ENCODE peak calls at places on chromosome 3, in eight cellular contexts. One of them, this sample, is unnamed.

GRCh38 chr3:165196577-165197561 is 685 bp upstream of the SLITRK3 start:
- DNase-seq in cardiac fibroblast: peak
- DNase-seq in PC-9: no peak
- DNase-seq in WERI-Rb-1: peak
- DNase-seq in SJSA1: no peak
- DNase-seq in AG10803: no peak
- DNase-seq in fibroblast of the aortic adventitia: peak
- DNase-seq in fibroblast of pulmonary artery: no peak
- DNase-seq in this sample: peak

GRCh38 chr3:127679534-127680145 is 6.9 kb downstream of the ABTB1 start:
- DNase-seq in AG10803: no peak
- DNase-seq in PC-9: no peak
- DNase-seq in fibroblast of pulmonary artery: no peak
- DNase-seq in fibroblast of the aortic adventitia: no peak
- DNase-seq in cardiac fibroblast: no peak
- DNase-seq in SJSA1: peak
- DNase-seq in WERI-Rb-1: peak
- DNase-seq in this sample: no peak

GRCh38 chr3:127053450-127053849 is 70.5 kb downstream of the PLXNA1 start:
- DNase-seq in AG10803: no peak
- DNase-seq in PC-9: no peak
- DNase-seq in SJSA1: no peak
- DNase-seq in fibroblast of the aortic adventitia: no peak
- DNase-seq in fibroblast of pulmonary artery: no peak
- DNase-seq in cardiac fibroblast: no peak
- DNase-seq in WERI-Rb-1: no peak
- DNase-seq in this sample: no peak

GRCh38 chr3:17672506-17672905 is 69.9 kb downstream of the TBC1D5 start:
- DNase-seq in fibroblast of pulmonary artery: peak
- DNase-seq in PC-9: no peak
- DNase-seq in fibroblast of the aortic adventitia: peak
- DNase-seq in AG10803: peak
- DNase-seq in WERI-Rb-1: no peak
- DNase-seq in cardiac fibroblast: peak
- DNase-seq in SJSA1: no peak
- DNase-seq in this sample: peak

GRCh38 chr3:113660901-113661300 is 35.5 kb downstream of the USF3 start:
- DNase-seq in PC-9: no peak
- DNase-seq in cardiac fibroblast: no peak
- DNase-seq in fibroblast of pulmonary artery: no peak
- DNase-seq in SJSA1: no peak
- DNase-seq in fibroblast of the aortic adventitia: no peak
- DNase-seq in AG10803: peak
- DNase-seq in WERI-Rb-1: no peak
- DNase-seq in this sample: peak

GRCh38 chr3:194985031-194985578 is 285.9 kb downstream of the XXYLT1 start:
- DNase-seq in cardiac fibroblast: peak
- DNase-seq in SJSA1: no peak
- DNase-seq in fibroblast of pulmonary artery: peak
- DNase-seq in fibroblast of the aortic adventitia: peak
- DNase-seq in AG10803: peak
- DNase-seq in PC-9: no peak
- DNase-seq in WERI-Rb-1: no peak
- DNase-seq in this sample: peak

GRCh38 chr3:113148307-113148703 is 63.1 kb upstream of the BOC start:
- DNase-seq in AG10803: no peak
- DNase-seq in SJSA1: no peak
- DNase-seq in WERI-Rb-1: no peak
- DNase-seq in cardiac fibroblast: no peak
- DNase-seq in PC-9: peak
- DNase-seq in fibroblast of the aortic adventitia: peak
- DNase-seq in fibroblast of pulmonary artery: no peak
- DNase-seq in this sample: no peak

GRCh38 chr3:149382518-149382917 is 5.1 kb upstream of the TM4SF1 start:
- DNase-seq in WERI-Rb-1: no peak
- DNase-seq in cardiac fibroblast: no peak
- DNase-seq in SJSA1: no peak
- DNase-seq in fibroblast of the aortic adventitia: no peak
- DNase-seq in PC-9: no peak
- DNase-seq in AG10803: no peak
- DNase-seq in fibroblast of pulmonary artery: no peak
- DNase-seq in this sample: no peak

GRCh38 chr3:157201648-157202278 is 41.8 kb upstream of the CCNL1 start:
- DNase-seq in AG10803: peak
- DNase-seq in fibroblast of the aortic adventitia: peak
- DNase-seq in cardiac fibroblast: peak
- DNase-seq in SJSA1: no peak
- DNase-seq in fibroblast of pulmonary artery: peak
- DNase-seq in WERI-Rb-1: no peak
- DNase-seq in PC-9: no peak
- DNase-seq in this sample: peak

GRCh38 chr3:129308636-129309035 is 30.0 kb downstream of the HMCES start:
- DNase-seq in fibroblast of pulmonary artery: no peak
- DNase-seq in fibroblast of the aortic adventitia: no peak
- DNase-seq in PC-9: no peak
- DNase-seq in SJSA1: no peak
- DNase-seq in cardiac fibroblast: no peak
- DNase-seq in WERI-Rb-1: no peak
- DNase-seq in AG10803: no peak
- DNase-seq in this sample: no peak

GRCh38 chr3:69255928-69256327 is 130.0 kb downstream of the FRMD4B start:
- DNase-seq in PC-9: no peak
- DNase-seq in fibroblast of pulmonary artery: no peak
- DNase-seq in AG10803: no peak
- DNase-seq in cardiac fibroblast: no peak
- DNase-seq in fibroblast of the aortic adventitia: no peak
- DNase-seq in SJSA1: no peak
- DNase-seq in WERI-Rb-1: no peak
- DNase-seq in this sample: no peak

GRCh38 chr3:184582583-184582982 is 21.0 kb downstream of the EPHB3 start:
- DNase-seq in SJSA1: peak
- DNase-seq in fibroblast of pulmonary artery: peak
- DNase-seq in fibroblast of the aortic adventitia: peak
- DNase-seq in WERI-Rb-1: peak
- DNase-seq in cardiac fibroblast: peak
- DNase-seq in PC-9: no peak
- DNase-seq in AG10803: peak
- DNase-seq in this sample: peak

GRCh38 chr3:108488631-108489030 is 21.8 kb downstream of the MYH15 start:
- DNase-seq in WERI-Rb-1: no peak
- DNase-seq in AG10803: peak
- DNase-seq in PC-9: no peak
- DNase-seq in fibroblast of the aortic adventitia: peak
- DNase-seq in cardiac fibroblast: peak
- DNase-seq in SJSA1: no peak
- DNase-seq in fibroblast of pulmonary artery: peak
- DNase-seq in this sample: peak

GRCh38 chr3:193816656-193817311 is 223.8 kb downstream of the OPA1 start:
- DNase-seq in WERI-Rb-1: peak
- DNase-seq in SJSA1: no peak
- DNase-seq in PC-9: peak
- DNase-seq in AG10803: peak
- DNase-seq in fibroblast of pulmonary artery: peak
- DNase-seq in fibroblast of the aortic adventitia: peak
- DNase-seq in cardiac fibroblast: peak
- DNase-seq in this sample: peak

GRCh38 chr3:155161630-155162292 is 81.6 kb downstream of the MME start:
- DNase-seq in cardiac fibroblast: no peak
- DNase-seq in fibroblast of pulmonary artery: no peak
- DNase-seq in AG10803: no peak
- DNase-seq in SJSA1: no peak
- DNase-seq in fibroblast of the aortic adventitia: no peak
- DNase-seq in PC-9: no peak
- DNase-seq in WERI-Rb-1: no peak
- DNase-seq in this sample: no peak

GRCh38 chr3:25047058-25047457 is 381.0 kb upstream of the RARB start:
- DNase-seq in WERI-Rb-1: no peak
- DNase-seq in PC-9: no peak
- DNase-seq in fibroblast of pulmonary artery: peak
- DNase-seq in cardiac fibroblast: peak
- DNase-seq in fibroblast of the aortic adventitia: no peak
- DNase-seq in SJSA1: no peak
- DNase-seq in AG10803: no peak
- DNase-seq in this sample: no peak

GRCh38 chr3:123154346-123154985 is 47.3 kb upstream of the SEC22A start:
- DNase-seq in cardiac fibroblast: no peak
- DNase-seq in AG10803: no peak
- DNase-seq in fibroblast of pulmonary artery: no peak
- DNase-seq in WERI-Rb-1: no peak
- DNase-seq in fibroblast of the aortic adventitia: no peak
- DNase-seq in PC-9: no peak
- DNase-seq in SJSA1: no peak
- DNase-seq in this sample: no peak

GRCh38 chr3:132347095-132347494 is 29.9 kb downstream of the ACP3 start:
- DNase-seq in PC-9: peak
- DNase-seq in SJSA1: peak
- DNase-seq in cardiac fibroblast: peak
- DNase-seq in fibroblast of pulmonary artery: peak
- DNase-seq in AG10803: peak
- DNase-seq in fibroblast of the aortic adventitia: peak
- DNase-seq in WERI-Rb-1: no peak
- DNase-seq in this sample: peak

GRCh38 chr3:171967932-171968678 is 71.3 kb upstream of the FNDC3B start:
- DNase-seq in cardiac fibroblast: peak
- DNase-seq in fibroblast of the aortic adventitia: peak
- DNase-seq in PC-9: no peak
- DNase-seq in AG10803: peak
- DNase-seq in WERI-Rb-1: no peak
- DNase-seq in fibroblast of pulmonary artery: peak
- DNase-seq in SJSA1: no peak
- DNase-seq in this sample: peak

GRCh38 chr3:184332370-184333090 is 4.9 kb upstream of the FAM131A start:
- DNase-seq in AG10803: peak
- DNase-seq in WERI-Rb-1: no peak
- DNase-seq in fibroblast of the aortic adventitia: peak
- DNase-seq in SJSA1: peak
- DNase-seq in cardiac fibroblast: peak
- DNase-seq in PC-9: peak
- DNase-seq in fibroblast of pulmonary artery: peak
- DNase-seq in this sample: peak

DNA sequence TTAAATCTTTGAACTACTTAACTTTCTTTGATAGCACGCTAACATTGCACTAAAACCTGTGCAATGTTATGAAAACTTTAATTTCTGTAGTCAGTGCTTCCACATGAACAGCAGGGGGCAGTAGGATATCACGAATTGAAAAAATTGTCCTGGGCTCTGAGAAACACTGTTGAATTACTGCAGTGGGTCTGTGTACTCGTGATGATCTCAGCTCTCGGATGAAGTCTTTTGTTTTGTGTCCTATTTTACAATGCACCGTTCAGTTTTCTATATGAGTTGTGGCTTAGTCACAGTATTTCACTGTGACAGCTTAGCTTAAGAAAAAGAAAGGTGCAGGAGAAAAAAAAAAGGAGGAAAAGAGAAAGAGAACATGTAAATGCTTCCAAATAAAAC is 141.3 kb upstream of the CCDC54 start:
- DNase-seq in AG10803: peak
- DNase-seq in PC-9: peak
- DNase-seq in fibroblast of pulmonary artery: peak
- DNase-seq in WERI-Rb-1: peak
- DNase-seq in fibroblast of the aortic adventitia: peak
- DNase-seq in cardiac fibroblast: peak
- DNase-seq in SJSA1: peak
- DNase-seq in this sample: peak
- H3K4me3 ChIP-seq in AG10803: peak
- H3K4me3 ChIP-seq in PC-9: peak
- H3K4me3 ChIP-seq in fibroblast of pulmonary artery: peak
- H3K4me3 ChIP-seq in WERI-Rb-1: peak
- H3K4me3 ChIP-seq in fibroblast of the aortic adventitia: peak
- H3K4me3 ChIP-seq in cardiac fibroblast: peak
- H3K4me3 ChIP-seq in SJSA1: peak
- H3K4me3 ChIP-seq in this sample: peak

DNA sequence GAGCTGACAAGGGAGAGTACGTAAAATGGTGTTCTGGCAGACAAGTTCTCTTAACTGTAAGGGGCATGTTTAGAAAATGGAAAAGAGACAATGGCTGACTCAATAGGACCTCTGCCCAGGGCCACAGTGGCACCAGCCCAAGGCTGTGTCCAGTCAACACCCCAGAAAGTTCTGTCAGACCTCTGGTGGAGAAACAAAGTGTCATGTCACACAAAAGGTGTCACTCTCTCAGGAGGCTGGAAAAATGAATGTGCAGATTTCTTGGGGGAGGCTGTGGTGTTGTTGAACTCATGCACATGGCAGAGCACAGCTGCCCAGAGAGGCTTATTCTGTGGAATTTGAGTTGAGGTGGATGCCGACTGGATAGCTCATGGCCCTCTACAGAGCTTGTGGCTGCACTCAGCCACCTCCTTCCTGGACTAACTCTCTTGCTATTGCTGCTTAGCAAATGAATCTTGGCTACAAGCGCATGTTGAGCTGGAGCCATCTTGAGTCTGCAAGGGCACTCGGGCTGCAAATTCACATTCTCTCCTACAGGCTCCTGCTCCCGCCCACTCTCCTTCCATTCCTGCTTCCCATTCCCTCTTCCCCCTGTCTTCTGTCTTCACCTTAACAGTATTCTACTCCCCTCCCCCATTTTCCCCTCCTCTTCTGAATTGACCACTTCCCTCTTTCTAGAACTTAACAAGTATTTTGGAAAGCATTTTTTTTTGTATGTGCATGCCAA is 55.8 kb upstream of the SLC7A14 start:
- DNase-seq in fibroblast of pulmonary artery: no peak
- DNase-seq in AG10803: peak
- DNase-seq in cardiac fibroblast: peak
- DNase-seq in PC-9: no peak
- DNase-seq in fibroblast of the aortic adventitia: peak
- DNase-seq in WERI-Rb-1: no peak
- DNase-seq in SJSA1: no peak
- DNase-seq in this sample: peak
- H3K4me3 ChIP-seq in fibroblast of pulmonary artery: no peak
- H3K4me3 ChIP-seq in AG10803: no peak
- H3K4me3 ChIP-seq in cardiac fibroblast: no peak
- H3K4me3 ChIP-seq in PC-9: no peak
- H3K4me3 ChIP-seq in fibroblast of the aortic adventitia: no peak
- H3K4me3 ChIP-seq in WERI-Rb-1: no peak
- H3K4me3 ChIP-seq in SJSA1: no peak
- H3K4me3 ChIP-seq in this sample: no peak

GRCh38 chr3:105944721-105945120 is 75.9 kb upstream of the CBLB start:
- DNase-seq in fibroblast of the aortic adventitia: peak
- DNase-seq in PC-9: no peak
- DNase-seq in AG10803: peak
- DNase-seq in cardiac fibroblast: peak
- DNase-seq in SJSA1: peak
- DNase-seq in fibroblast of pulmonary artery: peak
- DNase-seq in WERI-Rb-1: no peak
- DNase-seq in this sample: peak
- H3K4me3 ChIP-seq in fibroblast of the aortic adventitia: no peak
- H3K4me3 ChIP-seq in PC-9: no peak
- H3K4me3 ChIP-seq in AG10803: no peak
- H3K4me3 ChIP-seq in cardiac fibroblast: no peak
- H3K4me3 ChIP-seq in SJSA1: no peak
- H3K4me3 ChIP-seq in fibroblast of pulmonary artery: no peak
- H3K4me3 ChIP-seq in WERI-Rb-1: no peak
- H3K4me3 ChIP-seq in this sample: no peak

DNA sequence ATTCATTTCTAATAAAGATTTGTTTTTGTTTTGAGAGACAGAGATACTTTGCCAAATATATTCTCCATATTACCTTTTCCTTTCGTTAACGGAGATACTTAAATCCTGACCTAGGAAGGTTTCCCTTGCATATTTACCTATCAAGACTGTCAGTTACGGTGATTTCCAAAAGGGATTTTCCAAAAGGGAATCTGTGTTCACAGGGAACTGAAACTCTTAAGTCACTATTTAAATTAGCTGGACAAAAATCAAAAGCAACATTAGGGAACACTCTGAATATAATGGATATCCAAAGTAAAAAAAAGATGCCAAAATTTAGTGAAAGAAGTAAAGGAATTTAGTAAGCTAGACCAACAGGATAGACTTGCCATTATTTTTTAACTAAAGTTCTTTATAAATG is 576 bp downstream of the LRRFIP2 start:
- DNase-seq in fibroblast of pulmonary artery: no peak
- DNase-seq in SJSA1: no peak
- DNase-seq in fibroblast of the aortic adventitia: no peak
- DNase-seq in PC-9: no peak
- DNase-seq in cardiac fibroblast: peak
- DNase-seq in WERI-Rb-1: no peak
- DNase-seq in AG10803: no peak
- DNase-seq in this sample: no peak
- H3K4me3 ChIP-seq in fibroblast of pulmonary artery: peak
- H3K4me3 ChIP-seq in SJSA1: no peak
- H3K4me3 ChIP-seq in fibroblast of the aortic adventitia: peak
- H3K4me3 ChIP-seq in PC-9: peak
- H3K4me3 ChIP-seq in cardiac fibroblast: no peak
- H3K4me3 ChIP-seq in WERI-Rb-1: no peak
- H3K4me3 ChIP-seq in AG10803: peak
- H3K4me3 ChIP-seq in this sample: peak

This sample was measured in fibroblast of mammary gland.